ENCODE peak calls at places on chromosomes 7 and 10, in six cellular contexts. One of them, this sample, is unnamed.

GRCh38 chr7:71753959-71754652 is 622.2 kb downstream of the GALNT17 start:
- DNase-seq in HepG2: no peak
- DNase-seq in H1: no peak
- DNase-seq in GM12891: no peak
- DNase-seq in GM12878: no peak
- DNase-seq in K562: no peak
- DNase-seq in this sample: no peak

GRCh38 chr10:6161913-6162312 is 40.8 kb upstream of the PFKFB3 start:
- DNase-seq in HepG2: no peak
- DNase-seq in H1: no peak
- DNase-seq in GM12891: no peak
- DNase-seq in GM12878: no peak
- DNase-seq in K562: no peak
- DNase-seq in this sample: no peak

GRCh38 chr7:76220185-76221057 is 18.7 kb downstream of the SRRM3 start:
- DNase-seq in HepG2: peak; percentile 49
- DNase-seq in H1: peak; percentile 84
- DNase-seq in GM12891: no peak
- DNase-seq in GM12878: no peak
- DNase-seq in K562: peak; percentile 52
- DNase-seq in this sample: no peak

GRCh38 chr7:30423793-30424505 is 54.6 kb downstream of the NOD1 start:
- DNase-seq in HepG2: no peak
- DNase-seq in H1: no peak
- DNase-seq in GM12891: no peak
- DNase-seq in GM12878: no peak
- DNase-seq in K562: no peak
- DNase-seq in this sample: no peak

GRCh38 chr10:95728535-95728934 is 27.4 kb upstream of the ENTPD1 start:
- DNase-seq in HepG2: no peak
- DNase-seq in H1: no peak
- DNase-seq in GM12891: no peak
- DNase-seq in GM12878: no peak
- DNase-seq in K562: peak; percentile 31
- DNase-seq in this sample: no peak

GRCh38 chr7:77352688-77353406 is 63.3 kb downstream of the GSAP start:
- DNase-seq in HepG2: no peak
- DNase-seq in H1: no peak
- DNase-seq in GM12891: no peak
- DNase-seq in GM12878: no peak
- DNase-seq in K562: no peak
- DNase-seq in this sample: no peak

GRCh38 chr7:76333388-76334101 is 25.2 kb downstream of the YWHAG start:
- DNase-seq in HepG2: no peak
- DNase-seq in H1: no peak
- DNase-seq in GM12891: no peak
- DNase-seq in GM12878: no peak
- DNase-seq in K562: no peak
- DNase-seq in this sample: no peak

GRCh38 chr10:77602913-77603528 is 34.6 kb downstream of the KCNMA1 start:
- DNase-seq in HepG2: no peak
- DNase-seq in H1: no peak
- DNase-seq in GM12891: no peak
- DNase-seq in GM12878: no peak
- DNase-seq in K562: no peak
- DNase-seq in this sample: no peak

GRCh38 chr7:47228386-47229014 is 353.4 kb downstream of the TNS3 start:
- DNase-seq in HepG2: no peak
- DNase-seq in H1: peak; percentile 55
- DNase-seq in GM12891: no peak
- DNase-seq in GM12878: no peak
- DNase-seq in K562: peak; percentile 88
- DNase-seq in this sample: no peak

GRCh38 chr10:88523739-88524400 is 59.2 kb downstream of the RNLS start:
- DNase-seq in HepG2: no peak
- DNase-seq in H1: no peak
- DNase-seq in GM12891: no peak
- DNase-seq in GM12878: no peak
- DNase-seq in K562: no peak
- DNase-seq in this sample: no peak

GRCh38 chr7:106418526-106418925 is 133.7 kb upstream of the NAMPT start:
- DNase-seq in HepG2: no peak
- DNase-seq in H1: no peak
- DNase-seq in GM12891: no peak
- DNase-seq in GM12878: no peak
- DNase-seq in K562: no peak
- DNase-seq in this sample: no peak

GRCh38 chr7:98022531-98022930 is 32.5 kb upstream of the OCM2 start:
- DNase-seq in HepG2: no peak
- DNase-seq in H1: no peak
- DNase-seq in GM12891: no peak
- DNase-seq in GM12878: no peak
- DNase-seq in K562: no peak
- DNase-seq in this sample: no peak

GRCh38 chr10:31590023-31590800 is 271.2 kb downstream of the ZEB1 start:
- DNase-seq in HepG2: no peak
- DNase-seq in H1: no peak
- DNase-seq in GM12891: no peak
- DNase-seq in GM12878: no peak
- DNase-seq in K562: no peak
- DNase-seq in this sample: no peak

GRCh38 chr10:17234541-17234940 is 6.5 kb downstream of the VIM start:
- DNase-seq in HepG2: no peak
- DNase-seq in H1: no peak
- DNase-seq in GM12891: no peak
- DNase-seq in GM12878: no peak
- DNase-seq in K562: no peak
- DNase-seq in this sample: no peak

GRCh38 chr10:17233534-17233933 is 5.5 kb downstream of the VIM start:
- DNase-seq in HepG2: no peak
- DNase-seq in H1: no peak
- DNase-seq in GM12891: no peak
- DNase-seq in GM12878: no peak
- DNase-seq in K562: no peak
- DNase-seq in this sample: no peak

GRCh38 chr10:17235136-17235535 is 7.1 kb downstream of the VIM start:
- DNase-seq in HepG2: no peak
- DNase-seq in H1: no peak
- DNase-seq in GM12891: no peak
- DNase-seq in GM12878: no peak
- DNase-seq in K562: peak; percentile 42
- DNase-seq in this sample: no peak

GRCh38 chr10:17229967-17230682 is 2.1 kb downstream of the VIM start:
- DNase-seq in HepG2: no peak
- DNase-seq in H1: peak; percentile 87
- DNase-seq in GM12891: no peak
- DNase-seq in GM12878: peak; percentile 73
- DNase-seq in K562: peak; percentile 93
- DNase-seq in this sample: peak; percentile 46

GRCh38 chr10:17232276-17232987 is 4.4 kb downstream of the VIM start:
- DNase-seq in HepG2: no peak
- DNase-seq in H1: no peak
- DNase-seq in GM12891: no peak
- DNase-seq in GM12878: peak; percentile 45
- DNase-seq in K562: no peak
- DNase-seq in this sample: no peak
- TF ChIP-seq POLR2A in HepG2: no peak
- TF ChIP-seq POLR2A in H1: no peak
- TF ChIP-seq POLR2A in GM12891: no peak
- TF ChIP-seq POLR2A in GM12878: no peak
- TF ChIP-seq POLR2A in K562: no peak
- TF ChIP-seq POLR2A in this sample: peak; percentile 9

GRCh38 chr10:128916339-128916738 is 550.7 kb upstream of the MGMT start:
- DNase-seq in HepG2: no peak
- DNase-seq in H1: no peak
- DNase-seq in GM12891: no peak
- DNase-seq in GM12878: no peak
- DNase-seq in K562: no peak
- DNase-seq in this sample: no peak

GRCh38 chr10:128912568-128913311 is 554.3 kb upstream of the MGMT start:
- DNase-seq in HepG2: no peak
- DNase-seq in H1: no peak
- DNase-seq in GM12891: no peak
- DNase-seq in GM12878: no peak
- DNase-seq in K562: no peak
- DNase-seq in this sample: no peak

GRCh38 chr10:128915630-128916029 is 551.4 kb upstream of the MGMT start:
- DNase-seq in HepG2: no peak
- DNase-seq in H1: no peak
- DNase-seq in GM12891: no peak
- DNase-seq in GM12878: no peak
- DNase-seq in K562: no peak
- DNase-seq in this sample: no peak

GRCh38 chr10:128914681-128915080 is 552.4 kb upstream of the MGMT start:
- DNase-seq in HepG2: no peak
- DNase-seq in H1: no peak
- DNase-seq in GM12891: no peak
- DNase-seq in GM12878: no peak
- DNase-seq in K562: no peak
- DNase-seq in this sample: no peak
- TF ChIP-seq TAF1 in HepG2: no peak
- TF ChIP-seq TAF1 in H1: no peak
- TF ChIP-seq TAF1 in GM12891: no peak
- TF ChIP-seq TAF1 in GM12878: no peak
- TF ChIP-seq TAF1 in K562: no peak
- TF ChIP-seq TAF1 in this sample: no peak

GRCh38 chr10:125171402-125172316 is 11.3 kb upstream of the CTBP2 start:
- DNase-seq in HepG2: no peak
- DNase-seq in H1: no peak
- DNase-seq in GM12891: no peak
- DNase-seq in GM12878: no peak
- DNase-seq in K562: no peak
- DNase-seq in this sample: no peak

GRCh38 chr10:125172694-125173093 is 12.3 kb upstream of the CTBP2 start:
- DNase-seq in HepG2: no peak
- DNase-seq in H1: no peak
- DNase-seq in GM12891: no peak
- DNase-seq in GM12878: no peak
- DNase-seq in K562: no peak
- DNase-seq in this sample: no peak

GRCh38 chr10:125166658-125167057 is 6.3 kb upstream of the CTBP2 start:
- DNase-seq in HepG2: no peak
- DNase-seq in H1: no peak
- DNase-seq in GM12891: no peak
- DNase-seq in GM12878: no peak
- DNase-seq in K562: no peak
- DNase-seq in this sample: no peak

GRCh38 chr10:125169915-125170314 is 9.6 kb upstream of the CTBP2 start:
- DNase-seq in HepG2: no peak
- DNase-seq in H1: no peak
- DNase-seq in GM12891: no peak
- DNase-seq in GM12878: no peak
- DNase-seq in K562: no peak
- DNase-seq in this sample: no peak

DNA sequence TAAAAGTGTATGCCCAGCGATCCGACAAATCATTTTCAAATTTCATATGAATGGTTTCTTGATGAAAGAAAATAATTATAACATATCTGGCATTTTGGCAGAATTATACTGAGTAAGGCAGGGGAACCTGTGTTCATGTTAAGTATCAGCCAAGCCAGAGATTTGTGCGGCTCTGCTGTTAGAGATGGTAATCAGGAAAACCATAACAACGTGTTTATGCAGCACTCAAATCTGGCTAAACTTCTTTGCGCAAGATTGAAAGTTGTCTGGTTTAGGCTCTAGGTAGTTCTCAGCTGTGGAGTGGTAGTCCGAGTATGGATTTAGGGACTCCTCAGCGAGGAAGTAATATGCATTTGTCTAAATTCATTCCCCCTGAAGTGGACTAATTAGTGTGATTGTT is 8.9 kb upstream of the CTBP2 start:
- DNase-seq in HepG2: no peak
- DNase-seq in H1: no peak
- DNase-seq in GM12891: no peak
- DNase-seq in GM12878: no peak
- DNase-seq in K562: no peak
- DNase-seq in this sample: no peak
- TF ChIP-seq POLR2AphosphoS5 in HepG2: no peak
- TF ChIP-seq POLR2AphosphoS5 in H1: no peak
- TF ChIP-seq POLR2AphosphoS5 in GM12891: no peak
- TF ChIP-seq POLR2AphosphoS5 in GM12878: no peak
- TF ChIP-seq POLR2AphosphoS5 in K562: no peak
- TF ChIP-seq POLR2AphosphoS5 in this sample: no peak

DNA sequence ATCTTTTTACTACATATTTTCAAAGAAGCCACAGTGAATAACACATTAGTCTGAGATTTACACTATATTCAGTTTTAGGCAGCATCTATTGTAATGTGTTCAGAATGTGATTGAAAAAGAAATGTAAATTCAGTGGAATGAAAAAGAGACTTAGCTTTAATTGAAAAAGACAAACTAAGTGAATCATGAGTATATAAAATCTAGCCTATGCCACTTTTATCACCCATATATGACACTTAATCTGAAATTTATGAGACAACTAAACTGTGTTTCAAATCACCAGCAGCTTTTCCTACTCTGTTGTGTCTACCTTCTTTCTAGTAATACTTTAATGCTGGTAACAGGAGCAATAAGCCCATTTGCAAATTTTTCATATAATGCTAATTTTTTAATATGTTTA is 4.7 kb downstream of the SKAP2 start:
- DNase-seq in HepG2: no peak
- DNase-seq in H1: no peak
- DNase-seq in GM12891: no peak
- DNase-seq in GM12878: no peak
- DNase-seq in K562: no peak
- DNase-seq in this sample: no peak
- TF ChIP-seq POLR2A in HepG2: no peak
- TF ChIP-seq POLR2A in H1: no peak
- TF ChIP-seq POLR2A in GM12891: no peak
- TF ChIP-seq POLR2A in GM12878: no peak
- TF ChIP-seq POLR2A in K562: no peak
- TF ChIP-seq POLR2A in this sample: no peak

GRCh38 chr7:92727755-92728154 is 108.6 kb downstream of the CDK6 start:
- DNase-seq in HepG2: no peak
- DNase-seq in H1: no peak
- DNase-seq in GM12891: no peak
- DNase-seq in GM12878: no peak
- DNase-seq in K562: no peak
- DNase-seq in this sample: no peak
- TF ChIP-seq TAF1 in HepG2: no peak
- TF ChIP-seq TAF1 in H1: no peak
- TF ChIP-seq TAF1 in GM12891: no peak
- TF ChIP-seq TAF1 in GM12878: no peak
- TF ChIP-seq TAF1 in K562: no peak
- TF ChIP-seq TAF1 in this sample: no peak

GRCh38 chr7:116354546-116355422 is 144.4 kb downstream of the TES start:
- DNase-seq in HepG2: peak; percentile 12
- DNase-seq in H1: no peak
- DNase-seq in GM12891: no peak
- DNase-seq in GM12878: no peak
- DNase-seq in K562: peak; percentile 66
- DNase-seq in this sample: no peak
- TF ChIP-seq POLR2AphosphoS5 in HepG2: no peak
- TF ChIP-seq POLR2AphosphoS5 in H1: no peak
- TF ChIP-seq POLR2AphosphoS5 in GM12891: no peak
- TF ChIP-seq POLR2AphosphoS5 in GM12878: no peak
- TF ChIP-seq POLR2AphosphoS5 in K562: peak; percentile 24
- TF ChIP-seq POLR2AphosphoS5 in this sample: no peak